ENCODE peak calls at places on chromosomes 4 and X, in ten cellular contexts. One of them, this sample, is unnamed.

GRCh38 chrX:130184857-130185256 is 13.1 kb downstream of the RAB33A start:
- DNase-seq in A549: no peak
- DNase-seq in suprapubic skin: no peak
- DNase-seq in fibroblast of pulmonary artery: no peak
- DNase-seq in uterus: no peak
- DNase-seq in endodermal cell: no peak
- DNase-seq in HFF-Myc: no peak
- DNase-seq in foreskin fibroblast: no peak
- DNase-seq in endothelial cell: no peak
- DNase-seq in left lung: no peak
- DNase-seq in this sample: no peak

GRCh38 chr4:14582658-14583057 is 419.6 kb upstream of the CPEB2 start:
- DNase-seq in endothelial cell: no peak
- DNase-seq in foreskin fibroblast: no peak
- DNase-seq in suprapubic skin: no peak
- DNase-seq in fibroblast of pulmonary artery: no peak
- DNase-seq in uterus: no peak
- DNase-seq in left lung: no peak
- DNase-seq in HFF-Myc: no peak
- DNase-seq in endodermal cell: no peak
- DNase-seq in A549: no peak
- DNase-seq in this sample: no peak

GRCh38 chr4:118353452-118353851 is 649 bp upstream of the PRSS12 start:
- DNase-seq in endodermal cell: peak; percentile 55
- DNase-seq in HFF-Myc: no peak
- DNase-seq in suprapubic skin: no peak
- DNase-seq in endothelial cell: no peak
- DNase-seq in foreskin fibroblast: no peak
- DNase-seq in A549: no peak
- DNase-seq in fibroblast of pulmonary artery: no peak
- DNase-seq in uterus: no peak
- DNase-seq in left lung: no peak
- DNase-seq in this sample: no peak

GRCh38 chrX:130523460-130524394 is 121.9 kb downstream of the RBMX2 start:
- DNase-seq in left lung: no peak
- DNase-seq in fibroblast of pulmonary artery: peak; percentile 2
- DNase-seq in suprapubic skin: no peak
- DNase-seq in A549: no peak
- DNase-seq in HFF-Myc: no peak
- DNase-seq in endothelial cell: no peak
- DNase-seq in uterus: peak; percentile 26
- DNase-seq in foreskin fibroblast: peak; percentile 57
- DNase-seq in endodermal cell: peak; percentile 80
- DNase-seq in this sample: no peak

GRCh38 chr4:155514628-155515027 is 137.9 kb upstream of the MAP9 start:
- DNase-seq in left lung: no peak
- DNase-seq in A549: no peak
- DNase-seq in uterus: no peak
- DNase-seq in fibroblast of pulmonary artery: no peak
- DNase-seq in endodermal cell: no peak
- DNase-seq in foreskin fibroblast: no peak
- DNase-seq in endothelial cell: no peak
- DNase-seq in suprapubic skin: no peak
- DNase-seq in HFF-Myc: no peak
- DNase-seq in this sample: no peak

GRCh38 chr4:169664615-169665014 is 44.2 kb downstream of the CLCN3 start:
- DNase-seq in endothelial cell: no peak
- DNase-seq in HFF-Myc: no peak
- DNase-seq in foreskin fibroblast: no peak
- DNase-seq in endodermal cell: no peak
- DNase-seq in uterus: no peak
- DNase-seq in fibroblast of pulmonary artery: no peak
- DNase-seq in suprapubic skin: no peak
- DNase-seq in A549: no peak
- DNase-seq in left lung: no peak
- DNase-seq in this sample: no peak

GRCh38 chr4:16270654-16271328 is 44.5 kb upstream of the TAPT1 start:
- DNase-seq in foreskin fibroblast: peak; percentile 8
- DNase-seq in endodermal cell: peak; percentile 75
- DNase-seq in fibroblast of pulmonary artery: no peak
- DNase-seq in A549: peak; percentile 4
- DNase-seq in uterus: no peak
- DNase-seq in left lung: no peak
- DNase-seq in suprapubic skin: no peak
- DNase-seq in HFF-Myc: no peak
- DNase-seq in endothelial cell: peak; percentile 22
- DNase-seq in this sample: no peak

GRCh38 chrX:2676794-2677675 is 14.1 kb upstream of the CD99 start:
- DNase-seq in A549: peak; percentile 59
- DNase-seq in endodermal cell: no peak
- DNase-seq in left lung: no peak
- DNase-seq in suprapubic skin: no peak
- DNase-seq in endothelial cell: no peak
- DNase-seq in foreskin fibroblast: peak; percentile 57
- DNase-seq in fibroblast of pulmonary artery: no peak
- DNase-seq in uterus: no peak
- DNase-seq in HFF-Myc: no peak
- DNase-seq in this sample: no peak

GRCh38 chrX:46961574-46962279 is 49.5 kb downstream of the JADE3 start:
- DNase-seq in endodermal cell: no peak
- DNase-seq in foreskin fibroblast: no peak
- DNase-seq in uterus: no peak
- DNase-seq in fibroblast of pulmonary artery: no peak
- DNase-seq in suprapubic skin: no peak
- DNase-seq in endothelial cell: no peak
- DNase-seq in HFF-Myc: no peak
- DNase-seq in A549: no peak
- DNase-seq in left lung: no peak
- DNase-seq in this sample: no peak

DNA sequence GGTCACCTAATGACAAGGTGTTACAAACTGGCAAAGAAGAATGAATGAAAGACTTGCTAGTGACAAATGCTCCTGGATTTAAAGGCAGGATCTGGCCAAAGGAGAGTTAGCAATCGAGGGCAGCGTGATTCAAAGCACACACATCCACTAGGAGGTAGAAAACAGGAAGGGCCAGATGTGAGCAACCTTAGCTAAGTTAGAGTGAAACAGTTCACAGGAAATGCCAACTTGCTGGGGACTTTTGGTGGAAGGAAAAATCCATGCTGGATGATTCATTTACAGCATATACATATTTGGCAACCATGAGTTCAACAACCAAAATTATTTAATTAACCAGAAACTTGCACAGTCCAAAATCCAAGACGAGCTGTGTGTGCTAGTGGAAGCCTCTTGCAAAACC is 276.9 kb downstream of the PTTG2 start:
- DNase-seq in foreskin fibroblast: peak; percentile 49
- DNase-seq in endodermal cell: no peak
- DNase-seq in A549: no peak
- DNase-seq in left lung: no peak
- DNase-seq in uterus: no peak
- DNase-seq in suprapubic skin: no peak
- DNase-seq in endothelial cell: no peak
- DNase-seq in HFF-Myc: peak; percentile 32
- DNase-seq in fibroblast of pulmonary artery: peak; percentile 81
- DNase-seq in this sample: no peak
- TF ChIP-seq CTCF in foreskin fibroblast: no peak
- TF ChIP-seq CTCF in endodermal cell: no peak
- TF ChIP-seq CTCF in A549: no peak
- TF ChIP-seq CTCF in left lung: no peak
- TF ChIP-seq CTCF in uterus: no peak
- TF ChIP-seq CTCF in suprapubic skin: no peak
- TF ChIP-seq CTCF in endothelial cell: no peak
- TF ChIP-seq CTCF in HFF-Myc: no peak
- TF ChIP-seq CTCF in fibroblast of pulmonary artery: no peak
- TF ChIP-seq CTCF in this sample: no peak

GRCh38 chr4:147732516-147733193 is 767 bp downstream of the ARHGAP10 start:
- DNase-seq in HFF-Myc: no peak
- DNase-seq in fibroblast of pulmonary artery: no peak
- DNase-seq in foreskin fibroblast: peak; percentile 69
- DNase-seq in endodermal cell: peak; percentile 86
- DNase-seq in uterus: peak; percentile 59
- DNase-seq in endothelial cell: peak; percentile 28
- DNase-seq in A549: no peak
- DNase-seq in suprapubic skin: peak; percentile 70
- DNase-seq in left lung: peak; percentile 82
- DNase-seq in this sample: peak; percentile 32

GRCh38 chr4:147730333-147730732 is 1.6 kb upstream of the ARHGAP10 start:
- DNase-seq in HFF-Myc: no peak
- DNase-seq in A549: no peak
- DNase-seq in endothelial cell: no peak
- DNase-seq in uterus: no peak
- DNase-seq in foreskin fibroblast: no peak
- DNase-seq in fibroblast of pulmonary artery: no peak
- DNase-seq in endodermal cell: no peak
- DNase-seq in suprapubic skin: no peak
- DNase-seq in left lung: no peak
- DNase-seq in this sample: no peak

GRCh38 chr4:147733614-147734344 is 1.9 kb downstream of the ARHGAP10 start:
- DNase-seq in A549: no peak
- DNase-seq in suprapubic skin: no peak
- DNase-seq in endodermal cell: peak; percentile 65
- DNase-seq in foreskin fibroblast: peak; percentile 86
- DNase-seq in uterus: no peak
- DNase-seq in endothelial cell: no peak
- DNase-seq in left lung: no peak
- DNase-seq in HFF-Myc: no peak
- DNase-seq in fibroblast of pulmonary artery: peak; percentile 65
- DNase-seq in this sample: no peak

GRCh38 chr4:147734496-147734895 is 2.6 kb downstream of the ARHGAP10 start:
- DNase-seq in endodermal cell: no peak
- DNase-seq in A549: no peak
- DNase-seq in HFF-Myc: no peak
- DNase-seq in fibroblast of pulmonary artery: no peak
- DNase-seq in left lung: no peak
- DNase-seq in suprapubic skin: no peak
- DNase-seq in foreskin fibroblast: no peak
- DNase-seq in endothelial cell: no peak
- DNase-seq in uterus: no peak
- DNase-seq in this sample: no peak

DNA sequence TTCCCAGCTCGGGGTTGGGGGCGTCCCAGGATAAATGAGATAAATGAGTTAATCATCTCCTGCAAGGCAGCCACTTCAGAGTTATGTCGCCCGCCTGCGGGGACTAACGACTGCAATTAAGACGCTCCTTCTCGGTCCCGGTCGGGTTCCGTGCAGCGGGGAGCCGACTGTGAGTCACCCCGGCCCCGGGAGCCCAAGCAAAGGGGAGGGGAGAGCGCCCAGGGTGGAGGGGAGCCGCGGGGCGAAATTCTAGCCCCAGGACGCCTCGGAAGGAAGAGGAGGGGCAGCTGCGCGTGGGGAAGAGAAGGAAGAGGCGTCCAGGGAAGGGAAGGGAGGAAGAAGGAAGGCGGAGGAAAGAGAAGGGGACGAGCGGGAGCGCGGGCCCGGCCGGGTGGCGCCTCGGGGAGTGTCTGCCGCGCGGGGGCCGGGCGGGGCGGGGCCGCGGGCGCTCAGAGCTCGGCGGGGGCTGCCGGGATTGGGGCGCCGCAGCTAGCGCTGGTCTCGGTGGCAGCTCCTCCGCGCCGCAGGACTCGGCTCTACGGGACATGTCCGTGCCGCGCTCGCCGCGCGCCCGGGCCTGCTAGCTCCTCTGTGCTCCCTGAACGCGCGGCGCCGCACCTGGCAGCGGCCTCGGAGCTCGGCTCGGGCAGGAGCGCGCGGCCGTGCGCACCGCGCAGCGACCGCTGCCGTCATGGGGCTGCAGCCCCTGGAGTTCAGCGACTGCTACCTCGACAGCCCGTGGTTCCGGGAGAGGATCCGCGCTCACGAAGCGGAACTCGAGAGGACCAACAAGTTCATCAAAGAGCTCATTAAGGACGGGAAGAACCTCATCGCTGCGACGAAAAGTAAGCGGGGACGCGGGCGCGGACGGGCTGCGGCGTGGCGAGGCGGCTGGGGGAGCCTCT is at the start of gene ARHGAP10:
- DNase-seq in suprapubic skin: peak; percentile 90
- DNase-seq in left lung: peak; percentile 93
- DNase-seq in foreskin fibroblast: peak; percentile 95
- DNase-seq in HFF-Myc: no peak
- DNase-seq in fibroblast of pulmonary artery: peak; percentile 82
- DNase-seq in endodermal cell: peak; percentile 92
- DNase-seq in endothelial cell: peak; percentile 56
- DNase-seq in A549: peak; percentile 64
- DNase-seq in uterus: peak; percentile 75
- DNase-seq in this sample: peak; percentile 79
- TF ChIP-seq CTCF in suprapubic skin: no peak
- TF ChIP-seq CTCF in left lung: no peak
- TF ChIP-seq CTCF in foreskin fibroblast: no peak
- TF ChIP-seq CTCF in HFF-Myc: no peak
- TF ChIP-seq CTCF in fibroblast of pulmonary artery: no peak
- TF ChIP-seq CTCF in endodermal cell: no peak
- TF ChIP-seq CTCF in endothelial cell: no peak
- TF ChIP-seq CTCF in A549: no peak
- TF ChIP-seq CTCF in uterus: no peak
- TF ChIP-seq CTCF in this sample: no peak

GRCh38 chr4:8110071-8110986 is 48.3 kb downstream of the ABLIM2 start:
- DNase-seq in A549: peak; percentile 44
- DNase-seq in left lung: peak; percentile 72
- DNase-seq in fibroblast of pulmonary artery: peak; percentile 33
- DNase-seq in endothelial cell: peak; percentile 66
- DNase-seq in uterus: no peak
- DNase-seq in foreskin fibroblast: no peak
- DNase-seq in HFF-Myc: no peak
- DNase-seq in suprapubic skin: no peak
- DNase-seq in endodermal cell: peak; percentile 96
- DNase-seq in this sample: no peak
- TF ChIP-seq CTCF in A549: no peak
- TF ChIP-seq CTCF in left lung: no peak
- TF ChIP-seq CTCF in fibroblast of pulmonary artery: peak; percentile 4
- TF ChIP-seq CTCF in endothelial cell: peak; percentile 26
- TF ChIP-seq CTCF in uterus: no peak
- TF ChIP-seq CTCF in foreskin fibroblast: no peak
- TF ChIP-seq CTCF in HFF-Myc: peak; percentile 24
- TF ChIP-seq CTCF in suprapubic skin: no peak
- TF ChIP-seq CTCF in endodermal cell: peak; percentile 80
- TF ChIP-seq CTCF in this sample: no peak

DNA sequence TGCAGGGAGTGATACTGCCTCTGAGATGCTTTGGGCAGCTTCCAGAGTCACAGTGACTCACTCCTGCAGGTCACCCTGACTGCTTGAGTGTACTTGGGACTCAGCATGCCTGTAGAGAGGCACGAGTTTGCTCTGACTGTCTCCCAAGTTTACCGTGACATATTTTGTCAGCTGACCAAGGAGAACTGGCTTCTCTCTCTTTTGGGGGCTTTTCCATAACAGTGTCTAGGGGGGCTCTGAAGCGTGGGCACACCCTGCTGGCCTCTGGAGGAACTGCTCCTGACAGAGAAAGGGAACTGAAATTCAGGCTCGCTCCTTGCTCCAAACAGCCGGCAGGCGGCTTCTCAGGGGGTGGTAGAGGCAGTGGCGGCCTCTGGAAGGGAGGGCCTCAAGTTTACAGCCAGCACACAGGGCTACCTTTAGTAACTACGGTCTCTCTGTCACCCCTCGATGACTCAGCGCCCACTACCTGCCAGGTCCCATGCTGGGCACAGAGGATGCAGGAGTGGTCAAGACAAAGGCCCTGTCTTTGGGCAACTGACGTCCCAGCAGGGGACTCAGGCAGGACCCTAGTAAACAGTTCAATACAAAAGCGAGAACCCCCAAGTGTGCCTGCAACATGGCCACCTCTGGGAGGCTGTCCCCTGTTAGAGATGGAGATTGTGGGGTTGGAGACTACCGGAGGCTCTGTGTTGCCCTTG is 17.8 kb downstream of the ZNF185 start:
- DNase-seq in endothelial cell: peak; percentile 52
- DNase-seq in left lung: no peak
- DNase-seq in suprapubic skin: no peak
- DNase-seq in A549: peak; percentile 37
- DNase-seq in endodermal cell: peak; percentile 82
- DNase-seq in HFF-Myc: no peak
- DNase-seq in foreskin fibroblast: peak; percentile 74
- DNase-seq in uterus: peak; percentile 42
- DNase-seq in fibroblast of pulmonary artery: peak; percentile 33
- DNase-seq in this sample: peak; percentile 75
- TF ChIP-seq CTCF in endothelial cell: peak; percentile 62
- TF ChIP-seq CTCF in left lung: peak; percentile 29
- TF ChIP-seq CTCF in suprapubic skin: no peak
- TF ChIP-seq CTCF in A549: peak; percentile 45
- TF ChIP-seq CTCF in endodermal cell: peak; percentile 84
- TF ChIP-seq CTCF in HFF-Myc: peak; percentile 59
- TF ChIP-seq CTCF in foreskin fibroblast: peak; percentile 66
- TF ChIP-seq CTCF in uterus: peak; percentile 41
- TF ChIP-seq CTCF in fibroblast of pulmonary artery: peak; percentile 65
- TF ChIP-seq CTCF in this sample: peak; percentile 45

This sample was measured in GM10248.